ENCODE peak calls at places on chromosomes 11 and 22, in nine cellular contexts. M, X, P, R, V, K, Q, G and H are unnamed samples.

GRCh38 chr22:45552017-45552411 is 49.3 kb downstream of the FBLN1 start:
- DNase-seq in P (no peak), V (no peak), M (no peak), R (no peak), Q (no peak), X (no peak), K (no peak), G (no peak), H (no peak)

GRCh38 chr22:39206491-39206890 is 38.3 kb downstream of the PDGFB start:
- DNase-seq in X (no peak), R (no peak), M (no peak), G (no peak), P (no peak), Q (no peak), K (no peak), V (peak; percentile 57), H (no peak)

GRCh38 chr22:49364398-49364797 is 463.3 kb downstream of the BRD1 start:
- DNase-seq in M (no peak), G (no peak), V (peak; percentile 37), P (no peak), K (peak; percentile 24), Q (no peak), R (no peak), X (no peak), H (no peak)

GRCh38 chr11:65558785-65559509 is 788 bp upstream of the LTBP3 start:
- DNase-seq in K (no peak), G (peak; percentile 76), P (no peak), M (no peak), Q (peak; percentile 75), R (no peak), V (peak; percentile 77), X (peak; percentile 72), H (no peak)

GRCh38 chr11:44813401-44813800 is 86.6 kb downstream of the TSPAN18 start:
- DNase-seq in M (no peak), V (no peak), P (no peak), Q (peak; percentile 65), K (peak; percentile 57), G (peak; percentile 56), X (no peak), R (no peak), H (no peak)

GRCh38 chr11:108199446-108200321 is 22.8 kb downstream of the NPAT start:
- DNase-seq in K (peak; percentile 38), R (no peak), M (no peak), Q (no peak), P (peak; percentile 68), V (no peak), X (no peak), G (no peak), H (no peak)

GRCh38 chr11:16097543-16097942 is 258.8 kb downstream of the SOX6 start:
- DNase-seq in K (no peak), M (no peak), G (no peak), X (no peak), R (no peak), V (no peak), P (no peak), Q (no peak), H (no peak)

GRCh38 chr11:45225277-45225676 is 60.9 kb downstream of the SYT13 start:
- DNase-seq in M (no peak), X (no peak), R (no peak), V (no peak), Q (no peak), K (no peak), G (no peak), P (no peak), H (no peak)

GRCh38 chr22:46614070-46614931 is 5.9 kb upstream of the GRAMD4 start:
- DNase-seq in G (no peak), K (no peak), Q (no peak), X (no peak), R (no peak), M (no peak), P (peak; percentile 70), V (no peak), H (no peak)

GRCh38 chr11:1377231-1377780 is 12.4 kb upstream of the BRSK2 start:
- DNase-seq in M (no peak), K (no peak), Q (no peak), V (no peak), X (no peak), P (no peak), R (no peak), G (no peak), H (no peak)

GRCh38 chr11:86509579-86509978 is 134.9 kb downstream of the CCDC81 start:
- DNase-seq in Q (no peak), P (no peak), R (no peak), X (no peak), G (no peak), M (no peak), K (no peak), V (no peak), H (no peak)

GRCh38 chr11:34154059-34154875 is 48.8 kb downstream of the NAT10 start:
- DNase-seq in G (no peak), R (no peak), P (peak; percentile 42), Q (no peak), V (no peak), K (no peak), X (no peak), M (no peak), H (no peak)

GRCh38 chr11:131423715-131424114 is 53.3 kb downstream of the NTM start:
- DNase-seq in P (no peak), X (peak; percentile 81), R (no peak), K (peak; percentile 57), M (no peak), V (no peak), G (no peak), Q (no peak), H (no peak)

GRCh38 chr11:34284836-34285235 is 73.0 kb downstream of the ABTB2 start:
- DNase-seq in V (no peak), P (no peak), X (no peak), Q (no peak), M (no peak), G (no peak), K (no peak), R (no peak), H (no peak)

GRCh38 chr11:65053826-65054503 is 4.4 kb downstream of the NAALADL1 start:
- DNase-seq in K (no peak), Q (no peak), M (no peak), R (no peak), G (no peak), V (no peak), P (no peak), X (no peak), H (no peak)

GRCh38 chr11:34505874-34506273 is 7.7 kb downstream of the ELF5 start:
- DNase-seq in M (no peak), P (no peak), R (no peak), Q (no peak), K (no peak), G (no peak), V (no peak), X (no peak), H (no peak)

GRCh38 chr11:103637250-103637649 is 399.2 kb upstream of the DDI1 start:
- DNase-seq in X (no peak), R (no peak), P (no peak), Q (no peak), G (no peak), V (no peak), K (no peak), M (no peak), H (no peak)
- TF ChIP-seq CTCF in X (no peak), R (no peak), P (no peak), Q (no peak), G (no peak), V (no peak), K (no peak), M (no peak), H (no peak)

GRCh38 chr22:35327690-35328471 is 28.2 kb downstream of the TOM1 start:
- DNase-seq in M (no peak), V (no peak), G (no peak), P (no peak), R (no peak), Q (no peak), X (no peak), K (no peak), H (no peak)

GRCh38 chr22:35330258-35330861 is 30.7 kb downstream of the TOM1 start:
- DNase-seq in P (no peak), K (peak; percentile 75), V (peak; percentile 93), R (no peak), M (no peak), Q (peak; percentile 87), G (peak; percentile 90), X (peak; percentile 73), H (no peak)

GRCh38 chr22:35328472-35328885 is 28.8 kb downstream of the TOM1 start:
- DNase-seq in Q (no peak), G (peak; percentile 45), X (peak; percentile 62), M (no peak), P (no peak), V (no peak), K (peak; percentile 68), R (no peak), H (no peak)

GRCh38 chr22:35326854-35327562 is 27.3 kb downstream of the TOM1 start:
- DNase-seq in P (no peak), V (no peak), G (no peak), R (no peak), X (no peak), K (no peak), Q (no peak), M (no peak), H (no peak)

GRCh38 chr22:35329114-35329847 is 29.6 kb downstream of the TOM1 start:
- DNase-seq in G (no peak), V (no peak), X (no peak), Q (no peak), R (no peak), P (no peak), K (no peak), M (no peak), H (no peak)
- TF ChIP-seq CTCF in G (no peak), V (no peak), X (peak; percentile 9), Q (no peak), R (no peak), P (no peak), K (no peak), M (no peak), H (no peak)

DNA sequence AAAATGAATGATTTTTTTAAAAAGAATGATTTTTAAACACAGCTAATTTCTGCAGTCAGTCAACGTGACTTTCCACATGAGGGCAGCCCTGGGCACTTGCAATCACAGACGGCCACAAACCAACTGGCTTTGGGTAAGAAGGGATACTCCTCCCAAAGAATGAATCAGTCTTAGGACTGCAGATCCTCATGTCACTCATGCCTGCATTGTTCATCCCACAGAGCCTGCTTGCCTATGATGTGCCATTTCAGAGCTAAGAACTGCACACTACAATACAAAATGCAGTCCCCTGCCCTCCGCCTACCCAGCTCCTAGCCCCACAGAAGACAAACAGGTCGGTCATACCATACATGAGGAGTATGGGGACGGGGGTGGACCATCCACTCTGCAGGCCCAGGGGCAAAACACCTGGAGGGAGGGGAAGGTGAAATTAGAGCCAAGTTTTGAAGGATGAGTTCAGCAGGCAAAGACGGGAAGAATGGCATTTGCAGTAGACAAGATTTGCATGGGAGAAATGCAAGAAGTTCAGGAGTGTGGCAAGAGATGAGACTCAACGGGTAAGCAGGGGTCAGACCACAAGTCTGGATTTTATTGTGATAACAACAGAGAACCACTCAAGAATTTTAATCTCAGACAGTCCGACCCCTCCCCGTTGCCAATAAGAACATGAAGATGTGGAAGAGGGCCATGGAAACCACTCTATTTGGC is 24.7 kb downstream of the PACSIN2 start:
- DNase-seq in V (peak; percentile 68), G (no peak), Q (no peak), R (no peak), M (no peak), P (no peak), K (no peak), X (peak; percentile 72), H (no peak)
- TF ChIP-seq CTCF in V (peak; percentile 7), G (peak; percentile 36), Q (no peak), R (peak; percentile 33), M (no peak), P (no peak), K (no peak), X (peak; percentile 44), H (peak; percentile 34)

GRCh38 chr11:94851864-94852581 is 83.9 kb downstream of the AMOTL1 start:
- DNase-seq in M (no peak), P (no peak), K (no peak), Q (no peak), X (no peak), V (no peak), G (no peak), R (no peak), H (no peak)
- TF ChIP-seq CTCF in M (no peak), P (no peak), K (no peak), Q (no peak), X (no peak), V (no peak), G (no peak), R (no peak), H (no peak)